ENCODE peak calls at places on chromosomes 12 and 14, in five cellular contexts. Y is endodermal cell, K is cardiac fibroblast, Q is coronary artery, C is A549. N is an unnamed sample.
A peak's percentile ranks its signal among the peaks of the same experiment; 100 is the strongest.

GRCh38 chr12:53378705-53379388 is 1.1 kb upstream of the SP1 start:
- DNase-seq in Y (no peak), K (no peak), C (peak; percentile 41), Q (no peak), N (peak; percentile 38)

GRCh38 chr12:47949441-47950341 is 13.7 kb upstream of the TMEM106C start:
- DNase-seq in Y (peak; percentile 96), C (peak; percentile 90), K (peak; percentile 84), Q (no peak), N (peak; percentile 79)

GRCh38 chr14:89673499-89674225 is 256.6 kb upstream of the FOXN3 start:
- DNase-seq in C (no peak), K (peak; percentile 42), Y (no peak), Q (no peak), N (no peak)

GRCh38 chr12:41023836-41024235 is 164.3 kb upstream of the PDZRN4 start:
- DNase-seq in C (no peak), Y (no peak), K (no peak), Q (no peak), N (peak; percentile 93)

GRCh38 chr14:20617138-20618003 is 24.1 kb downstream of the OR6S1 start:
- DNase-seq in C (no peak), K (no peak), Q (no peak), Y (no peak), N (no peak)

GRCh38 chr12:49787672-49788071 is 40.5 kb downstream of the NCKAP5L start:
- DNase-seq in Y (no peak), Q (no peak), K (no peak), C (no peak), N (no peak)

GRCh38 chr12:1801285-1801975 is 18.9 kb upstream of the LRTM2 start:
- DNase-seq in Y (peak; percentile 44), K (no peak), C (no peak), Q (peak; percentile 53), N (no peak)

GRCh38 chr12:11901687-11902524 is 168.8 kb upstream of the BCL2L14 start:
- DNase-seq in C (no peak), Y (no peak), K (no peak), Q (no peak), N (no peak)

GRCh38 chr14:30375280-30375892 is 183.6 kb upstream of the G2E3 start:
- DNase-seq in Q (no peak), Y (peak; percentile 91), C (peak; percentile 9), K (peak; percentile 71), N (peak; percentile 73)

GRCh38 chr12:6961278-6961694 is 9.2 kb downstream of the PHB2 start:
- DNase-seq in Q (peak; percentile 76), C (no peak), K (peak; percentile 64), Y (peak; percentile 73), N (peak; percentile 52)

GRCh38 chr14:74913986-74914573 is 9.0 kb downstream of the RPS6KL1 start:
- DNase-seq in K (peak; percentile 81), Q (peak; percentile 83), C (peak; percentile 73), Y (peak; percentile 84), N (peak; percentile 83)

GRCh38 chr14:23339506-23340268 is 13.0 kb downstream of the SLC22A17 start:
- DNase-seq in Y (no peak), C (no peak), K (no peak), Q (no peak), N (no peak)

GRCh38 chr12:31004666-31005065 is 69.0 kb upstream of the DDX11 start:
- DNase-seq in Y (peak; percentile 78), C (no peak), Q (no peak), K (no peak), N (no peak)

GRCh38 chr12:56993346-56993745 is 13.0 kb downstream of the ZBTB39 start:
- DNase-seq in K (no peak), C (no peak), Y (peak; percentile 39), Q (peak; percentile 38), N (no peak)

GRCh38 chr12:9883175-9883574 is 1.9 kb downstream of the KLRF2 start:
- DNase-seq in C (no peak), K (peak; percentile 16), Q (no peak), Y (no peak), N (no peak)

GRCh38 chr12:110281549-110282342 is 699 bp downstream of the ATP2A2 start:
- DNase-seq in C (peak; percentile 54), Y (peak; percentile 85), K (peak; percentile 60), Q (peak; percentile 80), N (peak; percentile 55)

GRCh38 chr12:87227157-87227556 is 802.0 kb downstream of the C12orf50 start:
- DNase-seq in C (no peak), Y (no peak), K (peak; percentile 34), Q (no peak), N (no peak)

GRCh38 chr12:58459191-58459590 is 461.1 kb downstream of the LRIG3 start:
- DNase-seq in Y (no peak), C (no peak), Q (no peak), K (peak; percentile 42), N (no peak)

GRCh38 chr12:117119592-117120198 is 20.5 kb upstream of the TESC start:
- DNase-seq in Q (no peak), C (peak; percentile 56), Y (peak; percentile 93), K (peak; percentile 36), N (peak; percentile 70)

GRCh38 chr14:50741571-50741970 is 73.5 kb upstream of the SAV1 start:
- DNase-seq in Q (no peak), Y (no peak), K (peak; percentile 58), C (peak; percentile 10), N (no peak)

GRCh38 chr12:22900401-22900800 is 275.4 kb downstream of the ETNK1 start:
- DNase-seq in K (no peak), Q (no peak), Y (no peak), C (no peak), N (no peak)

GRCh38 chr12:122352394-122352793 is 70.1 kb downstream of the CLIP1 start:
- DNase-seq in C (no peak), Q (no peak), K (no peak), Y (no peak), N (no peak)

GRCh38 chr14:72717220-72717619 is 176.7 kb downstream of the DPF3 start:
- DNase-seq in Q (no peak), C (no peak), K (no peak), Y (no peak), N (no peak)

N was measured in SK-MEL-5.